ENCODE peak calls at places on chromosomes 4 and X, in six cellular contexts. E, O, C, M, J and V are unnamed samples.
A peak's percentile ranks its signal among the peaks of the same experiment; 100 is the strongest.

GRCh38 chr4:30821891-30822612 is 101.9 kb downstream of the PCDH7 start:
- DNase-seq in E (no peak), J (no peak), O (no peak), M (peak; percentile 25), C (no peak), V (no peak)

GRCh38 chrX:6679988-6680387 is 145.1 kb upstream of the VCX3A start:
- DNase-seq in J (no peak), C (no peak), O (no peak), M (no peak), E (no peak), V (no peak)

GRCh38 chrX:42499620-42500019 is 278.3 kb downstream of the PPP1R2C start:
- DNase-seq in C (no peak), J (no peak), O (no peak), E (no peak), M (no peak), V (no peak)

GRCh38 chr4:114563536-114564315 is 34.9 kb upstream of the UGT8 start:
- DNase-seq in E (peak; percentile 0), C (no peak), O (no peak), M (no peak), J (no peak), V (no peak)

GRCh38 chr4:41158274-41158673 is 56.1 kb downstream of the APBB2 start:
- DNase-seq in E (no peak), C (no peak), M (no peak), O (no peak), J (no peak), V (no peak)

GRCh38 chr4:128358231-128358902 is 70.8 kb upstream of the PGRMC2 start:
- DNase-seq in J (no peak), E (peak; percentile 78), O (no peak), M (peak; percentile 80), C (no peak), V (peak; percentile 79)

GRCh38 chr4:78244691-78245485 is 187.8 kb downstream of the FRAS1 start:
- DNase-seq in O (no peak), E (no peak), M (no peak), C (no peak), J (no peak), V (no peak)

GRCh38 chr4:86159216-86159615 is 200.6 kb downstream of the MAPK10 start:
- DNase-seq in C (no peak), E (no peak), O (no peak), J (no peak), M (peak; percentile 5), V (no peak)

GRCh38 chr4:83043801-83044407 is 8.9 kb downstream of the COPS4 start:
- DNase-seq in M (peak; percentile 65), O (no peak), C (no peak), J (no peak), E (peak; percentile 33), V (no peak)

GRCh38 chr4:52751349-52751911 is at the start of gene ERVMER34-1:
- DNase-seq in E (peak; percentile 48), J (peak; percentile 72), M (peak; percentile 14), O (no peak), C (peak; percentile 88), V (no peak)

GRCh38 chr4:16909245-16909644 is 10.8 kb upstream of the LDB2 start:
- DNase-seq in J (peak; percentile 27), O (no peak), C (no peak), E (no peak), M (no peak), V (no peak)

GRCh38 chr4:83413676-83414075 is 41.9 kb downstream of the HELQ start:
- DNase-seq in M (no peak), O (no peak), J (no peak), C (no peak), E (no peak), V (no peak)

GRCh38 chrX:19904778-19905367 is 17.5 kb upstream of the SH3KBP1 start:
- DNase-seq in J (peak; percentile 55), C (no peak), M (peak; percentile 67), E (peak; percentile 62), O (peak; percentile 30), V (no peak)

GRCh38 chrX:132292753-132293152 is 73.5 kb upstream of the RAP2C start:
- DNase-seq in E (peak; percentile 74), O (peak; percentile 35), M (peak; percentile 73), J (peak; percentile 70), C (no peak), V (peak; percentile 16)

GRCh38 chrX:11151799-11152591 is 40.9 kb downstream of the HCCS start:
- DNase-seq in O (no peak), J (peak; percentile 11), E (no peak), M (no peak), C (no peak), V (no peak)

GRCh38 chr4:186765138-186765537 is 41.5 kb upstream of the FAT1 start:
- DNase-seq in C (no peak), M (peak; percentile 49), J (peak; percentile 27), O (no peak), E (peak; percentile 62), V (peak; percentile 79)

GRCh38 chrX:38891641-38892413 is 90.6 kb downstream of the MID1IP1 start:
- DNase-seq in J (no peak), E (no peak), O (peak; percentile 74), M (peak; percentile 18), C (no peak), V (peak; percentile 39)

GRCh38 chrX:107707866-107708265 is 67.7 kb downstream of the TSC22D3 start:
- DNase-seq in C (no peak), M (no peak), J (no peak), E (no peak), O (no peak), V (no peak)

GRCh38 chrX:12349201-12349600 is 210.9 kb downstream of the FRMPD4 start:
- DNase-seq in C (no peak), E (no peak), M (no peak), O (no peak), J (peak; percentile 5), V (no peak)

DNA sequence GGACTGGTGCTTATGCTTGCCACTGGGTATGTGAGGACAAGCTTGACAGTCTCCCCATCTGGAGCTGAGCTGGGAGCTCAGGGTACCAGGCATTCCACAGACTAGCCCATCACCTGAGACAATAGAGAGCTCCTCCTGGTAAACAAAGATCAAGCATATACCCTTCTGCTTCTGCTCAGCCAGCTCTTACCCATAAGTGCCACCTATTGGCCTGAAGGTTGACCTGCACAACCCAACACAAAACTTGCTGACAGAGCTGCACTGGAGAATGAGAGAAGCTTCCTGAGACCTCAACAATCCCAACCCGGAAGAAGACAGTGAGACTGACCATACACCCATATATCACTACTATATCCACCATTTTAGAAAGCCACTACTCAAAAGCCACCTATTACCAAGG is 1049.2 kb upstream of the INTU start:
- DNase-seq in O (no peak), M (peak; percentile 23), E (peak; percentile 21), C (no peak), J (peak; percentile 71), V (no peak)
- TF ChIP-seq CTCF in O (no peak), M (peak; percentile 17), E (peak; percentile 28), C (no peak), J (peak; percentile 62), V (peak; percentile 47)

GRCh38 chr4:81032805-81033684 is 2.5 kb downstream of the BMP3 start:
- DNase-seq in C (no peak), J (peak; percentile 7), M (no peak), O (no peak), E (no peak), V (no peak)

GRCh38 chr4:81031389-81032173 is 1.1 kb downstream of the BMP3 start:
- DNase-seq in J (peak; percentile 56), O (no peak), C (no peak), M (no peak), E (no peak), V (no peak)

GRCh38 chr4:81032174-81032551 is 1.7 kb downstream of the BMP3 start:
- DNase-seq in M (no peak), J (peak; percentile 24), O (no peak), E (no peak), C (no peak), V (no peak)

GRCh38 chr4:81030617-81031388 is at the start of gene BMP3:
- DNase-seq in M (peak; percentile 48), O (no peak), J (peak; percentile 74), C (peak; percentile 63), E (peak; percentile 32), V (no peak)

DNA sequence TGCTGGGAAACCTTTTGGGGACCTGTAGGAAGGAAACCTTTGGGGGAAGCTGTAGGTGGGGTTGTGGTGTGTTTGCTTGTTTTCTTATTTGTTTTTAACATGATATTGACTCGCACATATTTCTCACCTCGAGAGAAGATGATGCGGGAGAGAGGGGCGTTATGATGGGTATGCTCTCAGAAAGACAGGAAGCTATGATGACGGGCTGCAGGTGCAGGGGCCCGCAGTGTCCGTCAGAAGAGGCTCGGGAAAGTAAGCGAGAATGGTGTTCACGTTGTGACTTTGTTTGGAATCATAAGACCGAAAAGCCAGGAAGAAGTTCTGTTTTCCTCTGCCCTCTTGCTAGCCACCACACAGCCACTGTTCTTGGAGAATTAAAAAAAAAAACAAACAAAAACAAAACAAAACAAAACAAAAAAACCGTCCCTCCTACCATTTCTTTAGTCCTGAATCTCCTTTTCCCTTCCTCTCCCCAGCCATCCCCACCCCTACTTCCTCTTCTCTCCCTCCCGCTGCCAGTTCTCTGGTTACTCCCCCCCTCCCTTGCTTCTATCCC is 369 bp upstream of the BMP3 start:
- DNase-seq in E (no peak), C (no peak), M (no peak), O (no peak), J (peak; percentile 29), V (no peak)
- H3K4me3 ChIP-seq in E (peak overlapping the region; percentile 40), C (no peak overlapping the region), M (peak overlapping the region; percentile 52), O (no peak overlapping the region), J (peak overlapping the region; percentile 70), V (peak overlapping the region; percentile 9)

DNA sequence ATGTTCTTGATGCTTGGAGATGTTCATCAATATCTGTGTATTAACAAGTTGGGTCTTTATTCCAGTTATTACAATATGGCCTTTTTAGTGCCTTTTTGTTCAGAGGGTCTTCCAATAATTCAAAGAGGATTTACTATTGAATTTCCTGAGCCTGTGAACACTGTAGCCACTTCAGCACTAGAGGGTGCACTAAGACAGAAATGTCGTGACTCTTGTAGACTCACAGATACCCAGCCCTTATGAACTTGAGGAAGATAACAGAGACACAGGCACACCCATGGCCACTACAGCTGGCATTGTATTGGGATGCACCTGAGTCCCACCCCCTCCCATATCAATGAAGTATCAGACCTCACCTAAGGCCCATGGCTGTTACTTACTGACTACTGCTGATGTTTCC is 54.4 kb upstream of the ACTRT1 start:
- DNase-seq in J (peak; percentile 49), C (no peak), O (no peak), E (no peak), M (no peak), V (no peak)
- TF ChIP-seq CTCF in J (peak; percentile 58), C (no peak), O (peak; percentile 53), E (no peak), M (no peak), V (no peak)

GRCh38 chr4:105059337-105059736 is 87.3 kb upstream of the TET2 start:
- DNase-seq in J (no peak), O (no peak), C (no peak), E (no peak), M (no peak), V (no peak)

GRCh38 chr4:105060628-105061027 is 86.0 kb upstream of the TET2 start:
- DNase-seq in E (peak; percentile 24), C (no peak), J (no peak), M (no peak), O (no peak), V (no peak)

GRCh38 chr4:105058177-105058812 is 88.4 kb upstream of the TET2 start:
- DNase-seq in C (no peak), O (no peak), M (peak; percentile 36), J (no peak), E (peak; percentile 55), V (no peak)

GRCh38 chr4:105061136-105061696 is 85.5 kb upstream of the TET2 start:
- DNase-seq in M (no peak), C (no peak), J (peak; percentile 44), O (no peak), E (peak; percentile 61), V (no peak)

GRCh38 chr4:105061720-105062119 is 85.0 kb upstream of the TET2 start:
- DNase-seq in J (no peak), E (no peak), M (no peak), C (no peak), O (no peak), V (no peak)
- H3K4me3 ChIP-seq in J (no peak overlapping the region), E (no peak overlapping the region), M (no peak overlapping the region), C (no peak overlapping the region), O (no peak overlapping the region), V (no peak overlapping the region)